ENCODE peak calls at places on chromosomes 11 and 22, in six cellular contexts. One of them, this sample, is unnamed.

GRCh38 chr11:19079643-19080440 is 19.3 kb upstream of the MRGPRX2 start:
- DNase-seq in BE2C: no peak
- DNase-seq in WTC11: no peak
- DNase-seq in A549: no peak
- DNase-seq in kidney epithelial cell: no peak
- DNase-seq in neural progenitor cell: no peak
- DNase-seq in this sample: peak

GRCh38 chr22:27407369-27407985 is 394.1 kb downstream of the MN1 start:
- DNase-seq in BE2C: no peak
- DNase-seq in WTC11: no peak
- DNase-seq in neural progenitor cell: no peak
- DNase-seq in kidney epithelial cell: no peak
- DNase-seq in A549: no peak
- DNase-seq in this sample: no peak

GRCh38 chr11:46272816-46273427 is 4.5 kb upstream of the CREB3L1 start:
- DNase-seq in WTC11: no peak
- DNase-seq in BE2C: no peak
- DNase-seq in A549: no peak
- DNase-seq in neural progenitor cell: no peak
- DNase-seq in kidney epithelial cell: no peak
- DNase-seq in this sample: no peak

GRCh38 chr11:64358907-64359711 is at the start of gene RPS6KA4:
- DNase-seq in WTC11: peak
- DNase-seq in neural progenitor cell: peak
- DNase-seq in BE2C: peak
- DNase-seq in A549: peak
- DNase-seq in kidney epithelial cell: no peak
- DNase-seq in this sample: no peak

GRCh38 chr11:69683764-69684333 is 8.7 kb upstream of the LTO1 start:
- DNase-seq in neural progenitor cell: peak
- DNase-seq in BE2C: peak
- DNase-seq in kidney epithelial cell: no peak
- DNase-seq in WTC11: peak
- DNase-seq in A549: no peak
- DNase-seq in this sample: no peak

GRCh38 chr11:58837707-58838388 is 6.7 kb downstream of the GLYATL2 start:
- DNase-seq in kidney epithelial cell: no peak
- DNase-seq in WTC11: no peak
- DNase-seq in BE2C: no peak
- DNase-seq in neural progenitor cell: no peak
- DNase-seq in A549: no peak
- DNase-seq in this sample: no peak

GRCh38 chr11:113305440-113306336 is 8.7 kb upstream of the TTC12 start:
- DNase-seq in neural progenitor cell: peak
- DNase-seq in A549: peak
- DNase-seq in BE2C: peak
- DNase-seq in kidney epithelial cell: peak
- DNase-seq in WTC11: peak
- DNase-seq in this sample: no peak

GRCh38 chr11:22920939-22921565 is 60.8 kb upstream of the CCDC179 start:
- DNase-seq in neural progenitor cell: peak
- DNase-seq in A549: peak
- DNase-seq in BE2C: peak
- DNase-seq in kidney epithelial cell: peak
- DNase-seq in WTC11: peak
- DNase-seq in this sample: peak

GRCh38 chr11:8234425-8234821 is 29.3 kb downstream of the LMO1 start:
- DNase-seq in WTC11: no peak
- DNase-seq in neural progenitor cell: no peak
- DNase-seq in kidney epithelial cell: no peak
- DNase-seq in A549: peak
- DNase-seq in BE2C: peak
- DNase-seq in this sample: no peak

GRCh38 chr11:108713076-108713790 is 48.4 kb downstream of the DDX10 start:
- DNase-seq in A549: no peak
- DNase-seq in WTC11: no peak
- DNase-seq in kidney epithelial cell: no peak
- DNase-seq in neural progenitor cell: no peak
- DNase-seq in BE2C: no peak
- DNase-seq in this sample: no peak

GRCh38 chr22:28899199-28899853 is 16.0 kb downstream of the ZNRF3 start:
- DNase-seq in WTC11: no peak
- DNase-seq in A549: no peak
- DNase-seq in neural progenitor cell: no peak
- DNase-seq in BE2C: no peak
- DNase-seq in kidney epithelial cell: no peak
- DNase-seq in this sample: no peak

GRCh38 chr11:57321388-57321995 is 3.3 kb downstream of the TNKS1BP1 start:
- DNase-seq in A549: peak
- DNase-seq in WTC11: no peak
- DNase-seq in kidney epithelial cell: no peak
- DNase-seq in neural progenitor cell: no peak
- DNase-seq in BE2C: no peak
- DNase-seq in this sample: no peak

GRCh38 chr22:29031236-29031982 is 30.2 kb downstream of the C22orf31 start:
- DNase-seq in BE2C: peak
- DNase-seq in A549: peak
- DNase-seq in WTC11: no peak
- DNase-seq in kidney epithelial cell: peak
- DNase-seq in neural progenitor cell: peak
- DNase-seq in this sample: no peak

GRCh38 chr11:120186799-120187591 is 23.8 kb upstream of the OAF start:
- DNase-seq in kidney epithelial cell: no peak
- DNase-seq in WTC11: no peak
- DNase-seq in A549: no peak
- DNase-seq in BE2C: no peak
- DNase-seq in neural progenitor cell: no peak
- DNase-seq in this sample: no peak

GRCh38 chr11:64670975-64671374 is 52.0 kb downstream of the NRXN2 start:
- DNase-seq in WTC11: no peak
- DNase-seq in neural progenitor cell: no peak
- DNase-seq in kidney epithelial cell: no peak
- DNase-seq in A549: no peak
- DNase-seq in BE2C: no peak
- DNase-seq in this sample: no peak

GRCh38 chr22:27835446-27835845 is 33.9 kb upstream of the MN1 start:
- DNase-seq in BE2C: no peak
- DNase-seq in kidney epithelial cell: no peak
- DNase-seq in neural progenitor cell: no peak
- DNase-seq in A549: no peak
- DNase-seq in WTC11: peak
- DNase-seq in this sample: no peak

GRCh38 chr22:42745118-42745517 is 24.4 kb upstream of the A4GALT start:
- DNase-seq in neural progenitor cell: no peak
- DNase-seq in BE2C: no peak
- DNase-seq in kidney epithelial cell: no peak
- DNase-seq in WTC11: no peak
- DNase-seq in A549: no peak
- DNase-seq in this sample: no peak

GRCh38 chr11:57651408-57651807 is 1.7 kb upstream of the YPEL4 start:
- DNase-seq in WTC11: no peak
- DNase-seq in BE2C: no peak
- DNase-seq in A549: no peak
- DNase-seq in kidney epithelial cell: no peak
- DNase-seq in neural progenitor cell: no peak
- DNase-seq in this sample: no peak

GRCh38 chr11:40797981-40798380 is 661.5 kb downstream of the LRRC4C start:
- DNase-seq in neural progenitor cell: no peak
- DNase-seq in WTC11: no peak
- DNase-seq in A549: no peak
- DNase-seq in BE2C: no peak
- DNase-seq in kidney epithelial cell: peak
- DNase-seq in this sample: no peak

GRCh38 chr11:100525635-100526034 is 161.5 kb upstream of the ARHGAP42 start:
- DNase-seq in neural progenitor cell: peak
- DNase-seq in BE2C: peak
- DNase-seq in A549: no peak
- DNase-seq in kidney epithelial cell: no peak
- DNase-seq in WTC11: peak
- DNase-seq in this sample: no peak

GRCh38 chr22:49785841-49786451 is 41.7 kb downstream of the BRD1 start:
- DNase-seq in A549: no peak
- DNase-seq in kidney epithelial cell: no peak
- DNase-seq in neural progenitor cell: no peak
- DNase-seq in WTC11: no peak
- DNase-seq in BE2C: no peak
- DNase-seq in this sample: no peak

GRCh38 chr11:118791961-118792578 is 1.1 kb upstream of the DDX6 start:
- DNase-seq in neural progenitor cell: peak
- DNase-seq in kidney epithelial cell: no peak
- DNase-seq in WTC11: peak
- DNase-seq in BE2C: peak
- DNase-seq in A549: peak
- DNase-seq in this sample: no peak

GRCh38 chr22:19641254-19641982 is 72.9 kb upstream of the SEPTIN5 start:
- DNase-seq in WTC11: peak
- DNase-seq in BE2C: no peak
- DNase-seq in kidney epithelial cell: no peak
- DNase-seq in neural progenitor cell: peak
- DNase-seq in A549: peak
- DNase-seq in this sample: no peak

GRCh38 chr11:114440121-114440860 is 1.0 kb downstream of the REXO2 start:
- DNase-seq in BE2C: no peak
- DNase-seq in kidney epithelial cell: no peak
- DNase-seq in neural progenitor cell: peak
- DNase-seq in WTC11: no peak
- DNase-seq in A549: no peak
- DNase-seq in this sample: no peak

GRCh38 chr11:93444671-93445073 is 98.5 kb downstream of the SMCO4 start:
- DNase-seq in BE2C: no peak
- DNase-seq in kidney epithelial cell: peak
- DNase-seq in A549: no peak
- DNase-seq in WTC11: peak
- DNase-seq in neural progenitor cell: peak
- DNase-seq in this sample: no peak

GRCh38 chr11:64629796-64630562 is 39.0 kb downstream of the SLC22A12 start:
- DNase-seq in A549: no peak
- DNase-seq in kidney epithelial cell: no peak
- DNase-seq in WTC11: peak
- DNase-seq in neural progenitor cell: peak
- DNase-seq in BE2C: peak
- DNase-seq in this sample: no peak

GRCh38 chr22:37313376-37314314 is 31.3 kb downstream of the CYTH4 start:
- DNase-seq in neural progenitor cell: no peak
- DNase-seq in WTC11: no peak
- DNase-seq in BE2C: no peak
- DNase-seq in kidney epithelial cell: no peak
- DNase-seq in A549: no peak
- DNase-seq in this sample: no peak

GRCh38 chr22:37311761-37312312 is 29.5 kb downstream of the CYTH4 start:
- DNase-seq in A549: no peak
- DNase-seq in WTC11: no peak
- DNase-seq in neural progenitor cell: no peak
- DNase-seq in kidney epithelial cell: no peak
- DNase-seq in BE2C: no peak
- DNase-seq in this sample: no peak

GRCh38 chr22:37310815-37311595 is 28.7 kb downstream of the CYTH4 start:
- DNase-seq in kidney epithelial cell: no peak
- DNase-seq in BE2C: no peak
- DNase-seq in neural progenitor cell: no peak
- DNase-seq in WTC11: no peak
- DNase-seq in A549: no peak
- DNase-seq in this sample: no peak

GRCh38 chr22:37314315-37315046 is 32.2 kb downstream of the CYTH4 start:
- DNase-seq in BE2C: no peak
- DNase-seq in A549: no peak
- DNase-seq in neural progenitor cell: no peak
- DNase-seq in WTC11: no peak
- DNase-seq in kidney epithelial cell: no peak
- DNase-seq in this sample: no peak

DNA sequence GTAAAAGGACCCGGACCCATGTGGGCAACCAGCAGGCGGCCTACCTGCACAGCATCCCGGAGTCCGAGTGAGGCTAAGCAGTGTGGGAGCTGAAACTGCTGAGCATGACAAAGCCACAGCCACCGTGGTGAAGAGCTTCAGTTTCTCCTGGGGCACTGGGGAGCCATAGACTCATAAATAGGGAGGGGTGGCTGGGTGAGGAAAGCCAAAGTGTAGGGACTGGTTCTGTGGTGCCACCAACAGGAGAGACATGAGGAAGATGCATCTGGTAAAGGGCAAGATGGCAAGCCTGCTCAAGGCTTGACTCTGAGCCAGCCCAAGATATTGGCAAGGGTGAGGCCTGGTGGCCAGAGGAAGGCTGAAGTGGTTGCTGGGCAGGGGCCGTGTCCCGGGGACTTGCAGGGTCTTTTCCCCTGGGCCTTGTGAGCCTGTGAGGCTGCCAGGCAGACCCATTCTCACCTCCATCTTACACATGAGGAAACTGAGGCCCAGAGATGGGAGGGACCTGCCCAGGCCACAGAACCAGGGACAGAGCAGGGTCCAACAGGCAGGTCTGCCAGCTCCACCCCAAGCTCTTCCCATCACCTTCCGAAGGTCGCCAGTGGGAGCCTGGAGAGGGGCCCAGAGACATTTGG is 30.4 kb downstream of the CYTH4 start:
- DNase-seq in WTC11: no peak
- DNase-seq in kidney epithelial cell: no peak
- DNase-seq in BE2C: no peak
- DNase-seq in neural progenitor cell: no peak
- DNase-seq in A549: no peak
- DNase-seq in this sample: no peak
- TF ChIP-seq CTCF in WTC11: no peak
- TF ChIP-seq CTCF in kidney epithelial cell: no peak
- TF ChIP-seq CTCF in BE2C: no peak
- TF ChIP-seq CTCF in neural progenitor cell: no peak
- TF ChIP-seq CTCF in A549: no peak
- TF ChIP-seq CTCF in this sample: no peak

DNA sequence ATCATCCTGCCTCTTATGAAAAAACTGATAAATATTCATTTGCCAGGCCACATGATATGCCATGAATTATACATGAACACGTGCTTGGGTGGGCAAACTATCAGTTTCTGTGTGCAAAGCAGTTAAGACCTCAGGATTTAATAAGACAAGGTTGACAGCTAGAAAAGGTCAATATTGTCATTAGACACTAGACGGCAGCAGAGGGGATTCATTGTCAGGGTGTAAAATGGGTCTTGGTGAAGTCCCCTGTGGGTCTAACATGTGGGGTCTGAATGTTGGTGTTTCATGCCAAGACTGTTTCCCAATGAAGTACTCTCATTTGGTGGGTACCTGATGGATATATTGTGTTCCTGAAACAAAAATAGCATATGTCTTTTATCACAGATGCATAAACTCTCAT is 111.9 kb downstream of the MYO18B start:
- DNase-seq in neural progenitor cell: peak
- DNase-seq in A549: peak
- DNase-seq in kidney epithelial cell: no peak
- DNase-seq in BE2C: no peak
- DNase-seq in WTC11: no peak
- DNase-seq in this sample: no peak
- TF ChIP-seq CTCF in neural progenitor cell: peak
- TF ChIP-seq CTCF in A549: no peak
- TF ChIP-seq CTCF in kidney epithelial cell: peak
- TF ChIP-seq CTCF in BE2C: peak
- TF ChIP-seq CTCF in WTC11: no peak
- TF ChIP-seq CTCF in this sample: no peak

GRCh38 chr11:74726547-74727182 is 4.6 kb downstream of the CHRDL2 start:
- DNase-seq in WTC11: peak
- DNase-seq in neural progenitor cell: peak
- DNase-seq in kidney epithelial cell: no peak
- DNase-seq in A549: peak
- DNase-seq in BE2C: peak
- DNase-seq in this sample: peak
- TF ChIP-seq CTCF in WTC11: peak
- TF ChIP-seq CTCF in neural progenitor cell: peak
- TF ChIP-seq CTCF in kidney epithelial cell: peak
- TF ChIP-seq CTCF in A549: peak
- TF ChIP-seq CTCF in BE2C: peak
- TF ChIP-seq CTCF in this sample: peak

GRCh38 chr22:31556627-31557203 is 60.4 kb downstream of the SFI1 start:
- DNase-seq in WTC11: no peak
- DNase-seq in A549: peak
- DNase-seq in BE2C: no peak
- DNase-seq in neural progenitor cell: peak
- DNase-seq in kidney epithelial cell: no peak
- DNase-seq in this sample: peak
- TF ChIP-seq CTCF in WTC11: peak
- TF ChIP-seq CTCF in A549: peak
- TF ChIP-seq CTCF in BE2C: peak
- TF ChIP-seq CTCF in neural progenitor cell: peak
- TF ChIP-seq CTCF in kidney epithelial cell: peak
- TF ChIP-seq CTCF in this sample: peak

This sample was measured in AG09319.